ENCODE peak calls at places on chromosomes 4 and X, in eight cellular contexts. C, Y, M, I, K, J, A and P are unnamed samples.

GRCh38 chr4:46506876-46507275 is 116.9 kb upstream of the GABRA2 start:
- DNase-seq in C (no peak), Y (no peak), M (no peak), I (no peak), K (no peak), J (peak), A (no peak), P (peak)

GRCh38 chrX:136647969-136648368 is at the start of gene CD40LG:
- DNase-seq in C (no peak), Y (no peak), M (no peak), I (peak), K (no peak), J (no peak), A (no peak), P (no peak)

GRCh38 chr4:175371091-175371490 is 441.0 kb downstream of the GPM6A start:
- DNase-seq in C (no peak), Y (no peak), M (no peak), I (no peak), K (no peak), J (no peak), A (no peak), P (no peak)

GRCh38 chr4:110073045-110073845 is 125.2 kb downstream of the ELOVL6 start:
- DNase-seq in C (no peak), Y (no peak), M (no peak), I (no peak), K (no peak), J (no peak), A (no peak), P (no peak)

GRCh38 chr4:126306152-126306869 is 991.6 kb downstream of the FAT4 start:
- DNase-seq in C (no peak), Y (no peak), M (no peak), I (no peak), K (no peak), J (no peak), A (no peak), P (no peak)

GRCh38 chrX:108558217-108558616 is 118.6 kb downstream of the COL4A5 start:
- DNase-seq in C (no peak), Y (no peak), M (no peak), I (no peak), K (no peak), J (no peak), A (no peak), P (no peak)

GRCh38 chr4:45971108-45971507 is 152.7 kb downstream of the GABRG1 start:
- DNase-seq in C (no peak), Y (no peak), M (no peak), I (no peak), K (no peak), J (no peak), A (no peak), P (no peak)

GRCh38 chr4:113141901-113142346 is 92.5 kb downstream of the ANK2 start:
- DNase-seq in C (no peak), Y (no peak), M (peak), I (no peak), K (no peak), J (no peak), A (peak), P (peak)

GRCh38 chr4:36081185-36081584 is 163.1 kb downstream of the ARAP2 start:
- DNase-seq in C (no peak), Y (no peak), M (no peak), I (no peak), K (no peak), J (no peak), A (no peak), P (no peak)

GRCh38 chr4:139909036-139909435 is 243.4 kb downstream of the MGST2 start:
- DNase-seq in C (peak), Y (no peak), M (no peak), I (no peak), K (no peak), J (no peak), A (no peak), P (no peak)

GRCh38 chr4:38572798-38573197 is 91.2 kb upstream of the KLF3 start:
- DNase-seq in C (no peak), Y (no peak), M (no peak), I (no peak), K (no peak), J (no peak), A (no peak), P (no peak)

GRCh38 chr4:24674279-24674678 is 89.9 kb upstream of the DHX15 start:
- DNase-seq in C (no peak), Y (no peak), M (no peak), I (no peak), K (no peak), J (no peak), A (no peak), P (no peak)

GRCh38 chrX:155020591-155020990 is 1.9 kb downstream of the F8 start:
- DNase-seq in C (no peak), Y (no peak), M (no peak), I (no peak), K (no peak), J (no peak), A (no peak), P (no peak)

GRCh38 chrX:118655561-118656246 is 71.7 kb upstream of the IL13RA1 start:
- DNase-seq in C (no peak), Y (no peak), M (no peak), I (no peak), K (no peak), J (peak), A (no peak), P (no peak)

GRCh38 chrX:129771266-129771995 is 8.3 kb upstream of the SASH3 start:
- DNase-seq in C (no peak), Y (no peak), M (no peak), I (peak), K (no peak), J (no peak), A (no peak), P (no peak)

GRCh38 chr4:42917316-42917715 is 24.8 kb downstream of the GRXCR1 start:
- DNase-seq in C (no peak), Y (no peak), M (no peak), I (no peak), K (no peak), J (no peak), A (no peak), P (no peak)

GRCh38 chrX:23736030-23736429 is 7.0 kb downstream of the ACOT9 start:
- DNase-seq in C (no peak), Y (no peak), M (no peak), I (no peak), K (no peak), J (no peak), A (peak), P (no peak)

GRCh38 chr4:130747842-130748241 is 1651.9 kb downstream of the C4orf33 start:
- DNase-seq in C (no peak), Y (no peak), M (no peak), I (no peak), K (no peak), J (no peak), A (peak), P (peak)

GRCh38 chrX:69280956-69281355 is 115.7 kb upstream of the PJA1 start:
- DNase-seq in C (no peak), Y (no peak), M (no peak), I (no peak), K (no peak), J (no peak), A (no peak), P (no peak)

GRCh38 chrX:31181377-31182038 is 109.7 kb upstream of the FTHL17 start:
- DNase-seq in C (no peak), Y (no peak), M (no peak), I (no peak), K (no peak), J (no peak), A (no peak), P (no peak)

GRCh38 chrX:117972681-117973080 is 143.9 kb downstream of the KLHL13 start:
- DNase-seq in C (peak), Y (no peak), M (no peak), I (no peak), K (no peak), J (no peak), A (no peak), P (no peak)

GRCh38 chr4:78482281-78482680 is 69.3 kb upstream of the ANXA3 start:
- DNase-seq in C (no peak), Y (no peak), M (no peak), I (no peak), K (no peak), J (no peak), A (no peak), P (no peak)

GRCh38 chr4:37604464-37604863 is 81.7 kb downstream of the RELL1 start:
- DNase-seq in C (peak), Y (no peak), M (no peak), I (no peak), K (no peak), J (peak), A (no peak), P (peak)

GRCh38 chr4:111847256-111848108 is 297.8 kb upstream of the FAM241A start:
- DNase-seq in C (no peak), Y (no peak), M (no peak), I (no peak), K (no peak), J (no peak), A (no peak), P (peak)

GRCh38 chrX:54452920-54453319 is 12.7 kb downstream of the TSR2 start:
- DNase-seq in C (peak), Y (no peak), M (no peak), I (no peak), K (no peak), J (no peak), A (no peak), P (peak)

GRCh38 chrX:118975831-118976598 is 1.6 kb downstream of the LONRF3 start:
- DNase-seq in C (peak), Y (peak), M (peak), I (peak), K (peak), J (no peak), A (peak), P (peak)

GRCh38 chr4:81468685-81469084 is 3.0 kb downstream of the RASGEF1B start:
- DNase-seq in C (no peak), Y (no peak), M (no peak), I (no peak), K (no peak), J (no peak), A (no peak), P (no peak)

GRCh38 chrX:7515681-7516413 is 327.1 kb upstream of the VCX start:
- DNase-seq in C (no peak), Y (no peak), M (no peak), I (no peak), K (no peak), J (peak), A (no peak), P (peak)